ENCODE peak calls at places on chromosomes 16 and 17, in eight cellular contexts. Z is lower leg skin, F is tibial nerve, D is stomach, U is ovary, X is sigmoid colon, W is A549, Q is Peyer's patch. C is an unnamed sample.

GRCh38 chr16:61792194-61792904 is 243.9 kb downstream of the CDH8 start:
- DNase-seq in F (no peak), W (no peak), X (no peak), U (no peak), Z (no peak), D (no peak), Q (no peak), C (no peak)

GRCh38 chr17:46028374-46028773 is 29.3 kb downstream of the STH start:
- DNase-seq in Q (no peak), W (no peak), Z (no peak), F (no peak), U (no peak), D (no peak), X (no peak), C (no peak)

GRCh38 chr17:1912146-1912545 is 82.3 kb downstream of the RPA1 start:
- DNase-seq in Q (no peak), U (no peak), D (no peak), W (no peak), Z (no peak), F (no peak), X (no peak), C (no peak)

GRCh38 chr17:35895602-35896001 is 15.4 kb upstream of the CCL5 start:
- DNase-seq in D (no peak), Z (no peak), Q (no peak), X (no peak), U (no peak), F (no peak), W (no peak), C (no peak)

GRCh38 chr17:74454197-74455024 is 12.0 kb upstream of the CD300A start:
- DNase-seq in W (peak; percentile 48), F (peak; percentile 82), U (peak; percentile 94), Z (peak; percentile 83), X (peak; percentile 95), Q (no peak), D (no peak), C (no peak)

GRCh38 chr17:57138956-57139576 is 54.0 kb downstream of the AKAP1 start:
- DNase-seq in Q (no peak), F (no peak), U (no peak), Z (no peak), W (no peak), D (no peak), X (no peak), C (no peak)

GRCh38 chr17:4770632-4771031 is 1.1 kb upstream of the TM4SF5 start:
- DNase-seq in X (no peak), D (no peak), U (no peak), W (no peak), F (no peak), Q (no peak), Z (no peak), C (no peak)

GRCh38 chr17:36720131-36720530 is 118.7 kb downstream of the MRM1 start:
- DNase-seq in W (no peak), F (no peak), Q (no peak), U (no peak), D (no peak), X (no peak), Z (no peak), C (no peak)

GRCh38 chr17:69567130-69567529 is 152.6 kb downstream of the MAP2K6 start:
- DNase-seq in D (no peak), Q (no peak), X (no peak), F (no peak), W (no peak), Z (no peak), U (no peak), C (no peak)

GRCh38 chr17:75763613-75764416 is 1.2 kb downstream of the GALK1 start:
- DNase-seq in W (no peak), U (no peak), X (no peak), F (no peak), Z (no peak), D (no peak), Q (no peak), C (no peak)

GRCh38 chr16:82783933-82784566 is 157.3 kb downstream of the CDH13 start:
- DNase-seq in F (no peak), Z (no peak), U (no peak), D (no peak), X (no peak), Q (peak; percentile 28), W (no peak), C (no peak)

GRCh38 chr16:11835891-11836652 is 15.3 kb downstream of the RSL1D1 start:
- DNase-seq in F (no peak), U (no peak), Z (no peak), D (no peak), W (no peak), Q (no peak), X (no peak), C (no peak)

DNA sequence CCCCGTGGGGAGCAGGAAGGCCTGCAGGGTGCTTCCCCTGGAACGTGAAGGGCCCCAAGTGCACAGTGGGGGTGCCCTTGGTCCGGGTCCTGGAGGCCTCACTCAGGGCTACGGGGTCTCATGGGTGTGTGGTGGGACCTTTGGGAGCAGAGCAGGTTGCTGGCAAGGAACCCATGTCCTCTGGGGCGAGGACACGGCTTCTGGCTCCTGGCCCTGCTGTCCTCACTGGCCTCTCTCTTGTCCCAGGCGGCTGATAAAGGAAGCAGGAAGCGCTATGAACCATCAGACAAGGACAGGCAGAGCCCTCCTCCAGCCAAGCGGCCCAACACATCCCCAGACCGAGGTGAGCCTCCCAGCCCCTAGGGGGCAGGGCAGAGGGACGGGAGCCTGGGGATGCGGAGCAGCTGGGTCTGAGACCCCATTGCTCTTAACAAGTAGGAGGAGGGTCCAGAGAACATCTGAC is 9.8 kb upstream of the IL17C start:
- DNase-seq in U (no peak), F (no peak), D (no peak), X (no peak), Q (no peak), W (no peak), Z (no peak), C (no peak)
- TF ChIP-seq CTCF in U (no peak), F (no peak), D (no peak), X (no peak), Q (peak; percentile 4), W (no peak), Z (no peak), C (no peak)

GRCh38 chr16:88750854-88751253 is 34.2 kb downstream of the PIEZO1 start:
- DNase-seq in Q (no peak), Z (no peak), W (no peak), D (no peak), U (no peak), F (no peak), X (no peak), C (no peak)
- TF ChIP-seq POLR2A in Q (no peak), Z (no peak), W (no peak), D (no peak), U (no peak), F (no peak), X (no peak), C (no peak)

DNA sequence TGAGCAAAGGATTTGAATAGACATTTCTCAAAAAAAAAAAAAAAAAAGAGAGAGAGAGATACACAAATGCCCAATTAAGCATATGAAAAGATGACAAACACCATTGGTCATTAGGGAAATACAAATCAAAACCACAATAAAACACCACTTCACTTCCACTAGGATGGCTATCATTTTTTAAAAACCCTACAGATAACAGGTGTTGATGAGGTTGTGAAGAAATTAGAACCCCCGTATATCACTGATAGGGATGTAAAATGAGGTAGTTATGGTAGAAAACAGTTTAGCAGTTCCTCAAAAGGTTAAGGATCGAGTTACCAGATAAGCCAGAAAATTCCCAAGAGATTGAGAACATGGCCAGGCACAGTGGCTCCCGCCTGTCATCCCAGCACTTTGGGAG is 2.9 kb downstream of the P2RX5 start:
- DNase-seq in Q (no peak), F (no peak), U (no peak), X (no peak), D (no peak), Z (no peak), W (no peak), C (no peak)
- H3K4me3 ChIP-seq in Q (no peak overlapping the region), F (no peak overlapping the region), U (no peak overlapping the region), X (no peak overlapping the region), D (no peak overlapping the region), Z (no peak overlapping the region), W (no peak overlapping the region), C (no peak overlapping the region)

DNA sequence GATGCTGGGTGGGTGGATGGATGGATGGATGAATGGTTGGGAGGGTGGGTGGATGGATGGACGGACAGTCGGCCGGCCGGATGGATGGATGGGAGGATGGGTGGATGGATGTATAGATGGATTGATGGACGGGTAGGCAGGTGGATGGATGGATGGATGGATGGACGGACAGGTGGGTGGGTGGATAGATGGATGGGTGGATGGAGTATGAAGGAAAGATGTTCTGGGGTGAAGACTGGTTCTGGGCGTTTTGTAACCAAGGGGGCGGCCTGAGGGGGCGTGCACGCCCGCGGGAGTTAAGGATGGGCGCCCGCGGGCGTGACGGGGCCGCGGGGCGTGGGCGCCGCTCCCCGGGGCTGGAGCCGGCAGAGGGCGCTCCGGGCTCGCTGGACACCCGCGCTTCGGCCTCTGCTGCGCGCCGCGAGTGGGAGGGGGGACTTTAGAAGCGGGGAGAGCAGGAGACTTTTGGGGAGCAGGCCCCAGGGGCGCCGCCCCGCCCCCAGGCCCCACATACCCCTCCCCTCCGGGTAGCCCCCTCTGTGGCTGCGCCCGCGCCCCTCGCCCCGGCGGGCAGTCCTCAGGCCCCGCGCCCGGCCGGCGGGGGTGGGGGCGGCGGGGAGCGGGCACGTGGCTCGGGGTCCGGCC is at the start of gene NECAB2:
- DNase-seq in W (peak; percentile 41), D (peak; percentile 43), U (no peak), X (no peak), F (peak; percentile 23), Q (no peak), Z (no peak), C (no peak)
- TF ChIP-seq CTCF in W (peak; percentile 54), D (no peak), U (peak; percentile 42), X (no peak), F (peak; percentile 46), Q (peak; percentile 54), Z (no peak), C (no peak)

GRCh38 chr17:78324391-78325075 is 35.3 kb downstream of the SOCS3 start:
- DNase-seq in X (peak; percentile 94), W (no peak), Q (peak; percentile 47), U (peak; percentile 83), Z (peak; percentile 74), F (peak; percentile 77), D (no peak), C (peak; percentile 47)
- TF ChIP-seq POLR2A in X (no peak), W (no peak), Q (no peak), U (peak; percentile 46), Z (no peak), F (no peak), D (no peak), C (no peak)

DNA sequence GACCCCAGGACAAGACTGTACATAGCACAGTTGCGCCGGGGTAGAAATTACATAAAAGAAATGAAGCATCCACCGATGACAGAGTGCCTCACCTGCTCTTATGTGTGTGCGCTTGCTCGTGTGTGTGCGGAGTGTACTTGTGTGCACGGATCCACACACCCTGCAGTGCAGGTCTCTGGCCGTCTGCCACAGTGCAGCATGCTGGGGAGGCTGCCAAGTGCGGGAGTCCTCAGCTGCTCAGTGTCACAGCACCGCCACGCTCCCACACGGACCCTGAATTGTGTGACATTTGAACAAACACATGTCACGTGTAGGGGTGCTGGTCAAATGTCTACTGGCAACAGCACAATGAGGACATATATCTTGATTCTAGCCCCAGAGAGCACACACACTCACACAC is 243.1 kb upstream of the MYOCD start:
- DNase-seq in F (no peak), Q (no peak), Z (no peak), U (peak; percentile 25), D (peak; percentile 73), X (peak; percentile 90), W (no peak), C (no peak)
- H3K4me3 ChIP-seq in F (no peak overlapping the region), Q (no peak overlapping the region), Z (no peak overlapping the region), U (no peak overlapping the region), D (no peak overlapping the region), X (no peak overlapping the region), W (no peak overlapping the region), C (no peak overlapping the region)

GRCh38 chr16:31179747-31180458 is at the start of gene FUS:
- DNase-seq in F (peak; percentile 91), D (peak; percentile 94), X (peak; percentile 96), Z (peak; percentile 88), Q (peak; percentile 92), W (peak; percentile 91), U (peak; percentile 91), C (peak; percentile 88)
- TF ChIP-seq CTCF in F (no peak), D (no peak), X (no peak), Z (no peak), Q (peak; percentile 6), W (no peak), U (peak; percentile 34), C (peak; percentile 42)